ENCODE peak calls at places on chromosomes 4 and X, in ten cellular contexts. X is glutamatergic neuron; H is LHCN-M2; F is lower leg skin; A is activated naive CD4-positive, alpha-beta T cell; J is CD4-positive, alpha-beta T cell; I is NCI-H774; C is epithelial cell of esophagus; G is AG09309; O is heart left ventricle. P is an unnamed sample.

GRCh38 chr4:52051615-52052474 is 741 bp downstream of the SPATA18 start:
- DNase-seq in X (peak), H (no peak), F (peak), A (no peak), J (no peak), I (peak), C (peak), G (peak), O (peak), P (peak)

GRCh38 chr4:94116842-94117241 is 90.8 kb upstream of the SMARCAD1 start:
- DNase-seq in X (no peak), H (no peak), F (no peak), A (no peak), J (no peak), I (no peak), C (no peak), G (no peak), O (no peak), P (no peak)

GRCh38 chr4:141713771-141714445 is 77.5 kb downstream of the IL15 start:
- DNase-seq in X (no peak), H (peak), F (no peak), A (no peak), J (no peak), I (no peak), C (peak), G (peak), O (no peak), P (peak)

GRCh38 chr4:78131403-78131802 is 74.3 kb downstream of the FRAS1 start:
- DNase-seq in X (no peak), H (peak), F (no peak), A (no peak), J (no peak), I (no peak), C (no peak), G (no peak), O (no peak), P (peak)

GRCh38 chr4:165359501-165359900 is 19.3 kb upstream of the CPE start:
- DNase-seq in X (no peak), H (peak), F (no peak), A (no peak), J (no peak), I (no peak), C (peak), G (no peak), O (no peak), P (peak)

GRCh38 chr4:15676899-15677298 is 4.7 kb upstream of the FAM200B start:
- DNase-seq in X (no peak), H (no peak), F (no peak), A (no peak), J (no peak), I (no peak), C (no peak), G (no peak), O (no peak), P (no peak)

GRCh38 chrX:45274576-45274975 is 73.9 kb upstream of the DIPK2B start:
- DNase-seq in X (no peak), H (peak), F (no peak), A (no peak), J (no peak), I (no peak), C (peak), G (no peak), O (no peak), P (no peak)

GRCh38 chr4:119227690-119228089 is 15.2 kb downstream of the USP53 start:
- DNase-seq in X (no peak), H (peak), F (no peak), A (no peak), J (no peak), I (no peak), C (no peak), G (no peak), O (no peak), P (peak)

GRCh38 chr4:142812091-142812490 is 34.0 kb downstream of the INPP4B start:
- DNase-seq in X (no peak), H (no peak), F (no peak), A (no peak), J (no peak), I (no peak), C (no peak), G (no peak), O (no peak), P (no peak)

GRCh38 chr4:122832732-122833131 is 6.1 kb downstream of the FGF2 start:
- DNase-seq in X (no peak), H (peak), F (no peak), A (no peak), J (no peak), I (no peak), C (no peak), G (no peak), O (no peak), P (peak)

P was measured in EH.